ENCODE peak calls at places on chromosomes 7 and 10, in ten cellular contexts. One of them, this sample, is unnamed.
A peak's percentile ranks its signal among the peaks of the same experiment; 100 is the strongest.

GRCh38 chr10:25492040-25492439 is 317.2 kb downstream of the GPR158 start:
- DNase-seq in neural crest cell: no peak
- DNase-seq in activated T-cell treated with anti-CD3 and anti-CD28 coated beads, Interleukin-2, amount 50 U/mL, for 48 hours: no peak
- DNase-seq in activated CD4-positive, alpha-beta T cell treated with anti-CD3 and anti-CD28 coated beads for 36 hours: no peak
- DNase-seq in EL: no peak
- DNase-seq in fibroblast of the conjunctiva: no peak
- DNase-seq in substantia nigra: no peak
- DNase-seq in SJSA1: no peak
- DNase-seq in NCI-H524: no peak
- DNase-seq in choroid plexus epithelial cell: no peak
- DNase-seq in this sample: no peak

GRCh38 chr10:72079356-72079755 is 9.0 kb downstream of the SPOCK2 start:
- DNase-seq in neural crest cell: no peak
- DNase-seq in activated T-cell treated with anti-CD3 and anti-CD28 coated beads, Interleukin-2, amount 50 U/mL, for 48 hours: peak; percentile 56
- DNase-seq in activated CD4-positive, alpha-beta T cell treated with anti-CD3 and anti-CD28 coated beads for 36 hours: peak; percentile 62
- DNase-seq in EL: no peak
- DNase-seq in fibroblast of the conjunctiva: no peak
- DNase-seq in substantia nigra: no peak
- DNase-seq in SJSA1: no peak
- DNase-seq in NCI-H524: peak; percentile 77
- DNase-seq in choroid plexus epithelial cell: no peak
- DNase-seq in this sample: peak; percentile 53

GRCh38 chr7:80748302-80749042 is 110.0 kb downstream of the CD36 start:
- DNase-seq in neural crest cell: no peak
- DNase-seq in activated T-cell treated with anti-CD3 and anti-CD28 coated beads, Interleukin-2, amount 50 U/mL, for 48 hours: no peak
- DNase-seq in activated CD4-positive, alpha-beta T cell treated with anti-CD3 and anti-CD28 coated beads for 36 hours: no peak
- DNase-seq in EL: no peak
- DNase-seq in fibroblast of the conjunctiva: no peak
- DNase-seq in substantia nigra: no peak
- DNase-seq in SJSA1: no peak
- DNase-seq in NCI-H524: no peak
- DNase-seq in choroid plexus epithelial cell: peak; percentile 51
- DNase-seq in this sample: no peak

GRCh38 chr10:107072786-107073185 is 91.7 kb downstream of the SORCS1 start:
- DNase-seq in neural crest cell: peak; percentile 3
- DNase-seq in activated T-cell treated with anti-CD3 and anti-CD28 coated beads, Interleukin-2, amount 50 U/mL, for 48 hours: no peak
- DNase-seq in activated CD4-positive, alpha-beta T cell treated with anti-CD3 and anti-CD28 coated beads for 36 hours: no peak
- DNase-seq in EL: no peak
- DNase-seq in fibroblast of the conjunctiva: no peak
- DNase-seq in substantia nigra: peak; percentile 1
- DNase-seq in SJSA1: no peak
- DNase-seq in NCI-H524: no peak
- DNase-seq in choroid plexus epithelial cell: no peak
- DNase-seq in this sample: no peak

GRCh38 chr7:145582742-145583303 is 533.8 kb upstream of the CNTNAP2 start:
- DNase-seq in neural crest cell: no peak
- DNase-seq in activated T-cell treated with anti-CD3 and anti-CD28 coated beads, Interleukin-2, amount 50 U/mL, for 48 hours: no peak
- DNase-seq in activated CD4-positive, alpha-beta T cell treated with anti-CD3 and anti-CD28 coated beads for 36 hours: no peak
- DNase-seq in EL: no peak
- DNase-seq in fibroblast of the conjunctiva: no peak
- DNase-seq in substantia nigra: no peak
- DNase-seq in SJSA1: no peak
- DNase-seq in NCI-H524: no peak
- DNase-seq in choroid plexus epithelial cell: no peak
- DNase-seq in this sample: no peak

GRCh38 chr10:100982916-100983830 is 4.1 kb downstream of the MRPL43 start:
- DNase-seq in neural crest cell: no peak
- DNase-seq in activated T-cell treated with anti-CD3 and anti-CD28 coated beads, Interleukin-2, amount 50 U/mL, for 48 hours: peak; percentile 10
- DNase-seq in activated CD4-positive, alpha-beta T cell treated with anti-CD3 and anti-CD28 coated beads for 36 hours: no peak
- DNase-seq in EL: no peak
- DNase-seq in fibroblast of the conjunctiva: no peak
- DNase-seq in substantia nigra: no peak
- DNase-seq in SJSA1: no peak
- DNase-seq in NCI-H524: peak; percentile 48
- DNase-seq in choroid plexus epithelial cell: no peak
- DNase-seq in this sample: no peak

GRCh38 chr7:100694196-100694745 is at the start of gene GIGYF1:
- DNase-seq in neural crest cell: peak; percentile 58
- DNase-seq in activated T-cell treated with anti-CD3 and anti-CD28 coated beads, Interleukin-2, amount 50 U/mL, for 48 hours: peak; percentile 80
- DNase-seq in activated CD4-positive, alpha-beta T cell treated with anti-CD3 and anti-CD28 coated beads for 36 hours: peak; percentile 84
- DNase-seq in EL: peak; percentile 60
- DNase-seq in fibroblast of the conjunctiva: no peak
- DNase-seq in substantia nigra: peak; percentile 64
- DNase-seq in SJSA1: peak; percentile 14
- DNase-seq in NCI-H524: peak; percentile 61
- DNase-seq in choroid plexus epithelial cell: peak; percentile 54
- DNase-seq in this sample: peak; percentile 58

GRCh38 chr7:136009488-136010079 is 32.4 kb upstream of the MTPN start:
- DNase-seq in neural crest cell: no peak
- DNase-seq in activated T-cell treated with anti-CD3 and anti-CD28 coated beads, Interleukin-2, amount 50 U/mL, for 48 hours: no peak
- DNase-seq in activated CD4-positive, alpha-beta T cell treated with anti-CD3 and anti-CD28 coated beads for 36 hours: no peak
- DNase-seq in EL: peak; percentile 45
- DNase-seq in fibroblast of the conjunctiva: peak; percentile 27
- DNase-seq in substantia nigra: no peak
- DNase-seq in SJSA1: peak; percentile 49
- DNase-seq in NCI-H524: peak; percentile 38
- DNase-seq in choroid plexus epithelial cell: peak; percentile 71
- DNase-seq in this sample: peak; percentile 17

GRCh38 chr7:98286093-98286525 is 4.6 kb downstream of the BRI3 start:
- DNase-seq in neural crest cell: no peak
- DNase-seq in activated T-cell treated with anti-CD3 and anti-CD28 coated beads, Interleukin-2, amount 50 U/mL, for 48 hours: no peak
- DNase-seq in activated CD4-positive, alpha-beta T cell treated with anti-CD3 and anti-CD28 coated beads for 36 hours: no peak
- DNase-seq in EL: peak; percentile 91
- DNase-seq in fibroblast of the conjunctiva: peak; percentile 29
- DNase-seq in substantia nigra: no peak
- DNase-seq in SJSA1: peak; percentile 50
- DNase-seq in NCI-H524: no peak
- DNase-seq in choroid plexus epithelial cell: peak; percentile 42
- DNase-seq in this sample: no peak

GRCh38 chr7:137874390-137874789 is 27.6 kb upstream of the DGKI start:
- DNase-seq in neural crest cell: no peak
- DNase-seq in activated T-cell treated with anti-CD3 and anti-CD28 coated beads, Interleukin-2, amount 50 U/mL, for 48 hours: no peak
- DNase-seq in activated CD4-positive, alpha-beta T cell treated with anti-CD3 and anti-CD28 coated beads for 36 hours: no peak
- DNase-seq in EL: peak; percentile 90
- DNase-seq in fibroblast of the conjunctiva: peak; percentile 94
- DNase-seq in substantia nigra: no peak
- DNase-seq in SJSA1: peak; percentile 43
- DNase-seq in NCI-H524: no peak
- DNase-seq in choroid plexus epithelial cell: peak; percentile 96
- DNase-seq in this sample: no peak

GRCh38 chr10:132402781-132403241 is 5.8 kb downstream of the PWWP2B start:
- DNase-seq in neural crest cell: no peak
- DNase-seq in activated T-cell treated with anti-CD3 and anti-CD28 coated beads, Interleukin-2, amount 50 U/mL, for 48 hours: no peak
- DNase-seq in activated CD4-positive, alpha-beta T cell treated with anti-CD3 and anti-CD28 coated beads for 36 hours: no peak
- DNase-seq in EL: no peak
- DNase-seq in fibroblast of the conjunctiva: no peak
- DNase-seq in substantia nigra: no peak
- DNase-seq in SJSA1: no peak
- DNase-seq in NCI-H524: no peak
- DNase-seq in choroid plexus epithelial cell: no peak
- DNase-seq in this sample: no peak

GRCh38 chr7:100745184-100745583 is 11.8 kb downstream of the ZAN start:
- DNase-seq in neural crest cell: no peak
- DNase-seq in activated T-cell treated with anti-CD3 and anti-CD28 coated beads, Interleukin-2, amount 50 U/mL, for 48 hours: peak; percentile 44
- DNase-seq in activated CD4-positive, alpha-beta T cell treated with anti-CD3 and anti-CD28 coated beads for 36 hours: peak; percentile 40
- DNase-seq in EL: peak; percentile 37
- DNase-seq in fibroblast of the conjunctiva: peak; percentile 42
- DNase-seq in substantia nigra: peak; percentile 3
- DNase-seq in SJSA1: peak; percentile 34
- DNase-seq in NCI-H524: no peak
- DNase-seq in choroid plexus epithelial cell: peak; percentile 64
- DNase-seq in this sample: no peak

GRCh38 chr7:20219446-20220292 is 2.5 kb upstream of the MACC1 start:
- DNase-seq in neural crest cell: peak; percentile 45
- DNase-seq in activated T-cell treated with anti-CD3 and anti-CD28 coated beads, Interleukin-2, amount 50 U/mL, for 48 hours: no peak
- DNase-seq in activated CD4-positive, alpha-beta T cell treated with anti-CD3 and anti-CD28 coated beads for 36 hours: no peak
- DNase-seq in EL: peak; percentile 84
- DNase-seq in fibroblast of the conjunctiva: peak; percentile 4
- DNase-seq in substantia nigra: no peak
- DNase-seq in SJSA1: peak; percentile 33
- DNase-seq in NCI-H524: no peak
- DNase-seq in choroid plexus epithelial cell: peak; percentile 95
- DNase-seq in this sample: no peak

GRCh38 chr7:138116156-138116555 is 39.9 kb downstream of the AKR1D1 start:
- DNase-seq in neural crest cell: no peak
- DNase-seq in activated T-cell treated with anti-CD3 and anti-CD28 coated beads, Interleukin-2, amount 50 U/mL, for 48 hours: no peak
- DNase-seq in activated CD4-positive, alpha-beta T cell treated with anti-CD3 and anti-CD28 coated beads for 36 hours: no peak
- DNase-seq in EL: peak; percentile 76
- DNase-seq in fibroblast of the conjunctiva: no peak
- DNase-seq in substantia nigra: no peak
- DNase-seq in SJSA1: peak; percentile 62
- DNase-seq in NCI-H524: no peak
- DNase-seq in choroid plexus epithelial cell: peak; percentile 90
- DNase-seq in this sample: no peak

GRCh38 chr7:45973725-45974532 is 52.9 kb upstream of the IGFBP3 start:
- DNase-seq in neural crest cell: peak; percentile 47
- DNase-seq in activated T-cell treated with anti-CD3 and anti-CD28 coated beads, Interleukin-2, amount 50 U/mL, for 48 hours: no peak
- DNase-seq in activated CD4-positive, alpha-beta T cell treated with anti-CD3 and anti-CD28 coated beads for 36 hours: no peak
- DNase-seq in EL: no peak
- DNase-seq in fibroblast of the conjunctiva: no peak
- DNase-seq in substantia nigra: peak; percentile 43
- DNase-seq in SJSA1: peak; percentile 80
- DNase-seq in NCI-H524: no peak
- DNase-seq in choroid plexus epithelial cell: peak; percentile 19
- DNase-seq in this sample: no peak

GRCh38 chr10:58385784-58386112 is 538 bp downstream of the TFAM start:
- DNase-seq in neural crest cell: peak; percentile 20
- DNase-seq in activated T-cell treated with anti-CD3 and anti-CD28 coated beads, Interleukin-2, amount 50 U/mL, for 48 hours: no peak
- DNase-seq in activated CD4-positive, alpha-beta T cell treated with anti-CD3 and anti-CD28 coated beads for 36 hours: peak; percentile 43
- DNase-seq in EL: peak; percentile 62
- DNase-seq in fibroblast of the conjunctiva: no peak
- DNase-seq in substantia nigra: no peak
- DNase-seq in SJSA1: no peak
- DNase-seq in NCI-H524: peak; percentile 12
- DNase-seq in choroid plexus epithelial cell: peak; percentile 38
- DNase-seq in this sample: no peak

GRCh38 chr7:4765776-4766490 is 9.5 kb upstream of the AP5Z1 start:
- DNase-seq in neural crest cell: no peak
- DNase-seq in activated T-cell treated with anti-CD3 and anti-CD28 coated beads, Interleukin-2, amount 50 U/mL, for 48 hours: no peak
- DNase-seq in activated CD4-positive, alpha-beta T cell treated with anti-CD3 and anti-CD28 coated beads for 36 hours: no peak
- DNase-seq in EL: no peak
- DNase-seq in fibroblast of the conjunctiva: no peak
- DNase-seq in substantia nigra: no peak
- DNase-seq in SJSA1: no peak
- DNase-seq in NCI-H524: no peak
- DNase-seq in choroid plexus epithelial cell: no peak
- DNase-seq in this sample: no peak

GRCh38 chr7:26451997-26452396 is 160.3 kb downstream of the SNX10 start:
- DNase-seq in neural crest cell: no peak
- DNase-seq in activated T-cell treated with anti-CD3 and anti-CD28 coated beads, Interleukin-2, amount 50 U/mL, for 48 hours: no peak
- DNase-seq in activated CD4-positive, alpha-beta T cell treated with anti-CD3 and anti-CD28 coated beads for 36 hours: no peak
- DNase-seq in EL: no peak
- DNase-seq in fibroblast of the conjunctiva: no peak
- DNase-seq in substantia nigra: no peak
- DNase-seq in SJSA1: no peak
- DNase-seq in NCI-H524: no peak
- DNase-seq in choroid plexus epithelial cell: no peak
- DNase-seq in this sample: peak; percentile 29

GRCh38 chr7:150380463-150380862 is 1.3 kb downstream of the ZNF775 start:
- DNase-seq in neural crest cell: no peak
- DNase-seq in activated T-cell treated with anti-CD3 and anti-CD28 coated beads, Interleukin-2, amount 50 U/mL, for 48 hours: no peak
- DNase-seq in activated CD4-positive, alpha-beta T cell treated with anti-CD3 and anti-CD28 coated beads for 36 hours: no peak
- DNase-seq in EL: no peak
- DNase-seq in fibroblast of the conjunctiva: no peak
- DNase-seq in substantia nigra: no peak
- DNase-seq in SJSA1: no peak
- DNase-seq in NCI-H524: no peak
- DNase-seq in choroid plexus epithelial cell: no peak
- DNase-seq in this sample: no peak

GRCh38 chr10:31765546-31765945 is 163.1 kb downstream of the ARHGAP12 start:
- DNase-seq in neural crest cell: no peak
- DNase-seq in activated T-cell treated with anti-CD3 and anti-CD28 coated beads, Interleukin-2, amount 50 U/mL, for 48 hours: no peak
- DNase-seq in activated CD4-positive, alpha-beta T cell treated with anti-CD3 and anti-CD28 coated beads for 36 hours: no peak
- DNase-seq in EL: peak; percentile 25
- DNase-seq in fibroblast of the conjunctiva: no peak
- DNase-seq in substantia nigra: no peak
- DNase-seq in SJSA1: no peak
- DNase-seq in NCI-H524: no peak
- DNase-seq in choroid plexus epithelial cell: no peak
- DNase-seq in this sample: no peak

This sample was measured in NCI-H2171.